ENCODE peak calls at places on chromosomes 6 and 20, in seven cellular contexts. One of them, this sample, is unnamed. For H3K4me1, the result is how much of the 10 kb centered on the place peaks cover.

GRCh38 chr6:169252805-169253189 is 849 bp downstream of the THBS2 start:
- DNase-seq in right atrium auricular region: no peak
- DNase-seq in osteoblast: peak
- DNase-seq in naive thymus-derived CD4-positive, alpha-beta T cell: no peak
- DNase-seq in CD8-positive, alpha-beta T cell: no peak
- DNase-seq in uterus: peak
- DNase-seq in endodermal cell: peak
- DNase-seq in this sample: peak

GRCh38 chr6:10837692-10837996 is 695 bp downstream of the MAK start:
- DNase-seq in right atrium auricular region: no peak
- DNase-seq in osteoblast: no peak
- DNase-seq in naive thymus-derived CD4-positive, alpha-beta T cell: peak
- DNase-seq in CD8-positive, alpha-beta T cell: no peak
- DNase-seq in uterus: no peak
- DNase-seq in endodermal cell: no peak
- DNase-seq in this sample: no peak

GRCh38 chr20:55830124-55830828 is 175.0 kb downstream of the CBLN4 start:
- DNase-seq in right atrium auricular region: no peak
- DNase-seq in osteoblast: no peak
- DNase-seq in naive thymus-derived CD4-positive, alpha-beta T cell: no peak
- DNase-seq in CD8-positive, alpha-beta T cell: no peak
- DNase-seq in uterus: no peak
- DNase-seq in endodermal cell: no peak
- DNase-seq in this sample: no peak

GRCh38 chr6:119289651-119290050 is 59.9 kb downstream of the MAN1A1 start:
- DNase-seq in right atrium auricular region: no peak
- DNase-seq in osteoblast: no peak
- DNase-seq in naive thymus-derived CD4-positive, alpha-beta T cell: no peak
- DNase-seq in CD8-positive, alpha-beta T cell: no peak
- DNase-seq in uterus: no peak
- DNase-seq in endodermal cell: no peak
- DNase-seq in this sample: no peak

GRCh38 chr6:44002591-44003344 is 124.5 kb downstream of the MRPL14 start:
- DNase-seq in right atrium auricular region: no peak
- DNase-seq in osteoblast: peak
- DNase-seq in naive thymus-derived CD4-positive, alpha-beta T cell: peak
- DNase-seq in CD8-positive, alpha-beta T cell: peak
- DNase-seq in uterus: peak
- DNase-seq in endodermal cell: peak
- DNase-seq in this sample: peak

GRCh38 chr20:58251979-58252591 is 23.6 kb upstream of the ANKRD60 start:
- DNase-seq in right atrium auricular region: no peak
- DNase-seq in osteoblast: peak
- DNase-seq in naive thymus-derived CD4-positive, alpha-beta T cell: no peak
- DNase-seq in CD8-positive, alpha-beta T cell: no peak
- DNase-seq in uterus: no peak
- DNase-seq in endodermal cell: no peak
- DNase-seq in this sample: no peak

GRCh38 chr6:45697605-45698004 is 318.1 kb downstream of the CLIC5 start:
- DNase-seq in right atrium auricular region: no peak
- DNase-seq in osteoblast: peak
- DNase-seq in naive thymus-derived CD4-positive, alpha-beta T cell: no peak
- DNase-seq in CD8-positive, alpha-beta T cell: no peak
- DNase-seq in uterus: no peak
- DNase-seq in endodermal cell: no peak
- DNase-seq in this sample: no peak

GRCh38 chr6:81838031-81838430 is 85.5 kb upstream of the TENT5A start:
- DNase-seq in right atrium auricular region: no peak
- DNase-seq in osteoblast: no peak
- DNase-seq in naive thymus-derived CD4-positive, alpha-beta T cell: no peak
- DNase-seq in CD8-positive, alpha-beta T cell: no peak
- DNase-seq in uterus: no peak
- DNase-seq in endodermal cell: no peak
- DNase-seq in this sample: no peak

GRCh38 chr6:11769816-11770545 is 8.6 kb downstream of the ADTRP start:
- DNase-seq in right atrium auricular region: no peak
- DNase-seq in osteoblast: no peak
- DNase-seq in naive thymus-derived CD4-positive, alpha-beta T cell: no peak
- DNase-seq in CD8-positive, alpha-beta T cell: no peak
- DNase-seq in uterus: no peak
- DNase-seq in endodermal cell: peak
- DNase-seq in this sample: no peak

GRCh38 chr20:45791668-45792512 is at the start of the genes DNTTIP1 and WFDC3:
- DNase-seq in right atrium auricular region: peak
- DNase-seq in osteoblast: peak
- DNase-seq in naive thymus-derived CD4-positive, alpha-beta T cell: peak
- DNase-seq in CD8-positive, alpha-beta T cell: peak
- DNase-seq in uterus: peak
- DNase-seq in endodermal cell: peak
- DNase-seq in this sample: peak

GRCh38 chr20:45782890-45783289 is 8.8 kb downstream of the WFDC3 start:
- DNase-seq in right atrium auricular region: no peak
- DNase-seq in osteoblast: no peak
- DNase-seq in naive thymus-derived CD4-positive, alpha-beta T cell: no peak
- DNase-seq in CD8-positive, alpha-beta T cell: no peak
- DNase-seq in uterus: no peak
- DNase-seq in endodermal cell: no peak
- DNase-seq in this sample: no peak

GRCh38 chr20:45783656-45784294 is 7.9 kb downstream of the WFDC3 start:
- DNase-seq in right atrium auricular region: no peak
- DNase-seq in osteoblast: no peak
- DNase-seq in naive thymus-derived CD4-positive, alpha-beta T cell: no peak
- DNase-seq in CD8-positive, alpha-beta T cell: no peak
- DNase-seq in uterus: no peak
- DNase-seq in endodermal cell: no peak
- DNase-seq in this sample: peak

GRCh38 chr20:45792513-45793118 is 862 bp downstream of the DNTTIP1 start:
- DNase-seq in right atrium auricular region: no peak
- DNase-seq in osteoblast: peak
- DNase-seq in naive thymus-derived CD4-positive, alpha-beta T cell: no peak
- DNase-seq in CD8-positive, alpha-beta T cell: no peak
- DNase-seq in uterus: no peak
- DNase-seq in endodermal cell: no peak
- DNase-seq in this sample: no peak

GRCh38 chr20:45788351-45788750 is 3.3 kb downstream of the WFDC3 start:
- DNase-seq in right atrium auricular region: no peak
- DNase-seq in osteoblast: no peak
- DNase-seq in naive thymus-derived CD4-positive, alpha-beta T cell: no peak
- DNase-seq in CD8-positive, alpha-beta T cell: no peak
- DNase-seq in uterus: no peak
- DNase-seq in endodermal cell: no peak
- DNase-seq in this sample: no peak
- H3K4me1 ChIP-seq in right atrium auricular region: under half
- H3K4me1 ChIP-seq in osteoblast: under half
- H3K4me1 ChIP-seq in naive thymus-derived CD4-positive, alpha-beta T cell: under half
- H3K4me1 ChIP-seq in CD8-positive, alpha-beta T cell: under half
- H3K4me1 ChIP-seq in uterus: under half
- H3K4me1 ChIP-seq in endodermal cell: under half
- H3K4me1 ChIP-seq in this sample: under half

GRCh38 chr6:15355683-15356099 is 109.8 kb downstream of the JARID2 start:
- DNase-seq in right atrium auricular region: no peak
- DNase-seq in osteoblast: no peak
- DNase-seq in naive thymus-derived CD4-positive, alpha-beta T cell: no peak
- DNase-seq in CD8-positive, alpha-beta T cell: no peak
- DNase-seq in uterus: no peak
- DNase-seq in endodermal cell: no peak
- DNase-seq in this sample: no peak
- H3K4me1 ChIP-seq in right atrium auricular region: under half
- H3K4me1 ChIP-seq in osteoblast: under half
- H3K4me1 ChIP-seq in naive thymus-derived CD4-positive, alpha-beta T cell: under half
- H3K4me1 ChIP-seq in CD8-positive, alpha-beta T cell: under half
- H3K4me1 ChIP-seq in uterus: under half
- H3K4me1 ChIP-seq in endodermal cell: under half
- H3K4me1 ChIP-seq in this sample: under half

DNA sequence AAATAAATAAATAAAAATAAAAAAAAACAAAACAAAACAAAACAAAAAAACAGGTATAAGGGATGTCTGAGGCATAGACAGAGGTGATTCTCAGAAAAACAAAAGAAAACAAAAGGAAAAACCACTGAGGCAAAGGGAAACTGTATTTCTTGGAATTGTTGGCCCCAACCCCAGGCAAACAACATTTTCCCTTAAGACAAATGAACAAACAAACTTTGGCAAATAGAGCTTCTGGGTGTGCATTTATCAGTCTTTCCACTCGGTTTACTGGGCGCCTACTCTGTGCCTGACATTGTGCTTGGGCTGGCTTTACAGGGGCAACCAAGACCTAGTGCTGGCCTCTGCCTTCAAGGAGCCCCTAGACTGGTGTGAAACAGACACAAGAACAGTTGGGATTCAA is 33.7 kb upstream of the IER3 start:
- DNase-seq in right atrium auricular region: no peak
- DNase-seq in osteoblast: no peak
- DNase-seq in naive thymus-derived CD4-positive, alpha-beta T cell: no peak
- DNase-seq in CD8-positive, alpha-beta T cell: no peak
- DNase-seq in uterus: no peak
- DNase-seq in endodermal cell: no peak
- DNase-seq in this sample: no peak
- H3K4me1 ChIP-seq in right atrium auricular region: under half
- H3K4me1 ChIP-seq in osteoblast: under half
- H3K4me1 ChIP-seq in naive thymus-derived CD4-positive, alpha-beta T cell: under half
- H3K4me1 ChIP-seq in CD8-positive, alpha-beta T cell: under half
- H3K4me1 ChIP-seq in uterus: under half
- H3K4me1 ChIP-seq in endodermal cell: under half
- H3K4me1 ChIP-seq in this sample: under half

DNA sequence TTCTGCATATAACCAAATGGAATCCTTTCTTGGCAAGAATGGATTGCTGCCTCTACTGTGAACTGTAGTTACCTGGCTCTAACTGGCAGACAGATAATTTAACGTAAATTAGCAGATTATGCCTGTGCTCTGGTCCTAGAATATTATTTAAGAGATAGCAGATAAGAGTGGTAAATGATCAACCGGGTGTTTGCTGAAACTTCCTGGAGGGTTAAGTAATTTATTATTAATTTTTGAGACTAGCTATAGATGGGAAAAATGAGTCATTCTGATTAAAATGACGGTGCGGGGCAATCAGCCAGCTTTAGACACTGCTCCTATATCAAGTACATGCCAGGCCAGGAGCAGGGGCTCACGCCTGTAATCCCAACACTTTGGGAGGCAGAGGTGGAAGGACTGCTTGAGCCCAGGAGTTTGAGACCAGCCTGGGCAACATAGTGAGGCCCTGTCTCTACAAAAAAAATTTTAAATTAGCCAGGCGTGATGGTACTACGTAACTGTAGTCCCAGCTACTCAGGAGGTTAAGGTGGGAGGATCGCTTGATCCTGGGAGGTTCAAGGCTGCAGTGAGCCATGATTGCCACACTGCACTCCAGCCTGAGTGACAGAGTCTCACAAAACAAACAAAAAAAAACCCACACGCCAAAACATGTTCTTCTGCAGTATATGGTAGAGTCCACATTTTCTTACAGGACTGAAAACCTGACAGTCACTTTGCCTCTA is 22.6 kb downstream of the B4GALT5 start:
- DNase-seq in right atrium auricular region: no peak
- DNase-seq in osteoblast: no peak
- DNase-seq in naive thymus-derived CD4-positive, alpha-beta T cell: no peak
- DNase-seq in CD8-positive, alpha-beta T cell: no peak
- DNase-seq in uterus: no peak
- DNase-seq in endodermal cell: no peak
- DNase-seq in this sample: no peak
- H3K4me1 ChIP-seq in right atrium auricular region: under half
- H3K4me1 ChIP-seq in osteoblast: under half
- H3K4me1 ChIP-seq in naive thymus-derived CD4-positive, alpha-beta T cell: under half
- H3K4me1 ChIP-seq in CD8-positive, alpha-beta T cell: under half
- H3K4me1 ChIP-seq in uterus: under half
- H3K4me1 ChIP-seq in endodermal cell: under half
- H3K4me1 ChIP-seq in this sample: under half

GRCh38 chr20:36173451-36173933 is 19.0 kb downstream of the EPB41L1 start:
- DNase-seq in right atrium auricular region: no peak
- DNase-seq in osteoblast: no peak
- DNase-seq in naive thymus-derived CD4-positive, alpha-beta T cell: peak
- DNase-seq in CD8-positive, alpha-beta T cell: no peak
- DNase-seq in uterus: no peak
- DNase-seq in endodermal cell: peak
- DNase-seq in this sample: no peak

GRCh38 chr20:36175475-36175995 is 21.0 kb downstream of the EPB41L1 start:
- DNase-seq in right atrium auricular region: no peak
- DNase-seq in osteoblast: no peak
- DNase-seq in naive thymus-derived CD4-positive, alpha-beta T cell: no peak
- DNase-seq in CD8-positive, alpha-beta T cell: no peak
- DNase-seq in uterus: no peak
- DNase-seq in endodermal cell: no peak
- DNase-seq in this sample: no peak

GRCh38 chr20:36170542-36171215 is 16.1 kb downstream of the EPB41L1 start:
- DNase-seq in right atrium auricular region: no peak
- DNase-seq in osteoblast: no peak
- DNase-seq in naive thymus-derived CD4-positive, alpha-beta T cell: no peak
- DNase-seq in CD8-positive, alpha-beta T cell: no peak
- DNase-seq in uterus: no peak
- DNase-seq in endodermal cell: no peak
- DNase-seq in this sample: no peak

GRCh38 chr20:36177716-36178115 is 23.2 kb downstream of the EPB41L1 start:
- DNase-seq in right atrium auricular region: no peak
- DNase-seq in osteoblast: peak
- DNase-seq in naive thymus-derived CD4-positive, alpha-beta T cell: no peak
- DNase-seq in CD8-positive, alpha-beta T cell: no peak
- DNase-seq in uterus: no peak
- DNase-seq in endodermal cell: no peak
- DNase-seq in this sample: no peak

DNA sequence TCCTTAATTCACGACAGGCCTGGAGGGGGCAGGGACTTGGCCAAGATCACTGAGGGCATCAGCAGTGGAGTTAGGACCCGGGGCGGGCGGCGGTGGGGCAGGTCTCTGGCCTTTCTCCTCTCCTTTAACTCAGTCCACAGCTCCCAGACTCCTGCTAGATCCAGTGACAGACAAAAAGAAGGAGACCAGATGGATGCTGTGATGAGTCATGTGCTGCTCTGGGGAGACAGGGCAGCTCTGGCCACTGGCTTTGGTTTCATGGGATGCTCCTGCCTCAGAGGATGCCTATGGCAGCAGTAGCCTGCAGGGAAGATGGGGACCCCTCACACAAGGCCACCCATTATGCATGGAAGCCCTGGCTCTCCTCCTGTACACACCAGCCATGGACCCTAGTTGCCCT is 20.5 kb downstream of the EPB41L1 start:
- DNase-seq in right atrium auricular region: no peak
- DNase-seq in osteoblast: peak
- DNase-seq in naive thymus-derived CD4-positive, alpha-beta T cell: no peak
- DNase-seq in CD8-positive, alpha-beta T cell: no peak
- DNase-seq in uterus: no peak
- DNase-seq in endodermal cell: no peak
- DNase-seq in this sample: peak
- H3K4me1 ChIP-seq in right atrium auricular region: under half
- H3K4me1 ChIP-seq in osteoblast: under half
- H3K4me1 ChIP-seq in naive thymus-derived CD4-positive, alpha-beta T cell: under half
- H3K4me1 ChIP-seq in CD8-positive, alpha-beta T cell: under half
- H3K4me1 ChIP-seq in uterus: under half
- H3K4me1 ChIP-seq in endodermal cell: under half
- H3K4me1 ChIP-seq in this sample: under half

GRCh38 chr20:36157610-36158009 is 3.1 kb downstream of the EPB41L1 start:
- DNase-seq in right atrium auricular region: no peak
- DNase-seq in osteoblast: no peak
- DNase-seq in naive thymus-derived CD4-positive, alpha-beta T cell: no peak
- DNase-seq in CD8-positive, alpha-beta T cell: no peak
- DNase-seq in uterus: no peak
- DNase-seq in endodermal cell: no peak
- DNase-seq in this sample: no peak
- H3K4me1 ChIP-seq in right atrium auricular region: under half
- H3K4me1 ChIP-seq in osteoblast: under half
- H3K4me1 ChIP-seq in naive thymus-derived CD4-positive, alpha-beta T cell: under half
- H3K4me1 ChIP-seq in CD8-positive, alpha-beta T cell: under half
- H3K4me1 ChIP-seq in uterus: under half
- H3K4me1 ChIP-seq in endodermal cell: under half
- H3K4me1 ChIP-seq in this sample: under half

This sample was measured in right cardiac atrium.